ENCODE peak calls at places on chromosomes 1 and 21, in four cellular contexts. One of them, this sample, is unnamed.

GRCh38 chr1:41833519-41834000 is 85.2 kb downstream of the HIVEP3 start:
- DNase-seq in IMR-90: no peak
- DNase-seq in CD8-positive, alpha-beta T cell: no peak
- DNase-seq in spleen: no peak
- DNase-seq in this sample: no peak

GRCh38 chr1:78147031-78147430 is 101.3 kb downstream of the GIPC2 start:
- DNase-seq in IMR-90: no peak
- DNase-seq in CD8-positive, alpha-beta T cell: no peak
- DNase-seq in spleen: no peak
- DNase-seq in this sample: no peak

GRCh38 chr1:35707253-35708178 is 11.2 kb downstream of the C1orf216 start:
- DNase-seq in IMR-90: no peak
- DNase-seq in CD8-positive, alpha-beta T cell: peak; percentile 21
- DNase-seq in spleen: no peak
- DNase-seq in this sample: peak; percentile 58

GRCh38 chr1:209747580-209748262 is 8.1 kb upstream of the TRAF3IP3 start:
- DNase-seq in IMR-90: peak; percentile 89
- DNase-seq in CD8-positive, alpha-beta T cell: peak; percentile 83
- DNase-seq in spleen: peak; percentile 97
- DNase-seq in this sample: peak; percentile 96

GRCh38 chr1:107776898-107777663 is 187.9 kb downstream of the VAV3 start:
- DNase-seq in IMR-90: no peak
- DNase-seq in CD8-positive, alpha-beta T cell: no peak
- DNase-seq in spleen: no peak
- DNase-seq in this sample: no peak

GRCh38 chr1:43435146-43436145 is 18.3 kb downstream of the HYI start:
- DNase-seq in IMR-90: peak; percentile 57
- DNase-seq in CD8-positive, alpha-beta T cell: no peak
- DNase-seq in spleen: peak; percentile 40
- DNase-seq in this sample: no peak

GRCh38 chr1:243345205-243345604 is 89.4 kb downstream of the SDCCAG8 start:
- DNase-seq in IMR-90: peak; percentile 3
- DNase-seq in CD8-positive, alpha-beta T cell: no peak
- DNase-seq in spleen: no peak
- DNase-seq in this sample: no peak

GRCh38 chr1:67942269-67942668 is 108.2 kb downstream of the DIRAS3 start:
- DNase-seq in IMR-90: peak; percentile 22
- DNase-seq in CD8-positive, alpha-beta T cell: no peak
- DNase-seq in spleen: no peak
- DNase-seq in this sample: no peak

GRCh38 chr1:16078925-16079656 is 5.6 kb upstream of the FAM131C start:
- DNase-seq in IMR-90: peak; percentile 60
- DNase-seq in CD8-positive, alpha-beta T cell: peak; percentile 76
- DNase-seq in spleen: peak; percentile 86
- DNase-seq in this sample: peak; percentile 86

GRCh38 chr1:39609618-39610331 is 29.7 kb downstream of the HEYL start:
- DNase-seq in IMR-90: no peak
- DNase-seq in CD8-positive, alpha-beta T cell: peak; percentile 79
- DNase-seq in spleen: peak; percentile 91
- DNase-seq in this sample: peak; percentile 68

GRCh38 chr1:27575861-27576331 is 28.0 kb downstream of the AHDC1 start:
- DNase-seq in IMR-90: no peak
- DNase-seq in CD8-positive, alpha-beta T cell: no peak
- DNase-seq in spleen: peak; percentile 87
- DNase-seq in this sample: peak; percentile 56

GRCh38 chr1:32336963-32337675 is 1.1 kb upstream of the MARCKSL1 start:
- DNase-seq in IMR-90: peak; percentile 47
- DNase-seq in CD8-positive, alpha-beta T cell: peak; percentile 51
- DNase-seq in spleen: peak; percentile 93
- DNase-seq in this sample: peak; percentile 80

GRCh38 chr1:40363721-40364120 is 9.8 kb upstream of the SMAP2 start:
- DNase-seq in IMR-90: no peak
- DNase-seq in CD8-positive, alpha-beta T cell: no peak
- DNase-seq in spleen: no peak
- DNase-seq in this sample: no peak

GRCh38 chr21:46038871-46039397 is 57.4 kb downstream of the COL6A1 start:
- DNase-seq in IMR-90: peak; percentile 83
- DNase-seq in CD8-positive, alpha-beta T cell: no peak
- DNase-seq in spleen: peak; percentile 85
- DNase-seq in this sample: peak; percentile 66

GRCh38 chr1:90761156-90761555 is 44.1 kb upstream of the BARHL2 start:
- DNase-seq in IMR-90: no peak
- DNase-seq in CD8-positive, alpha-beta T cell: no peak
- DNase-seq in spleen: no peak
- DNase-seq in this sample: no peak

GRCh38 chr1:24688621-24689195 is 45.6 kb downstream of the SRRM1 start:
- DNase-seq in IMR-90: peak; percentile 61
- DNase-seq in CD8-positive, alpha-beta T cell: peak; percentile 58
- DNase-seq in spleen: peak; percentile 86
- DNase-seq in this sample: no peak

GRCh38 chr1:175978476-175978875 is 228.6 kb downstream of the COP1 start:
- DNase-seq in IMR-90: peak; percentile 34
- DNase-seq in CD8-positive, alpha-beta T cell: no peak
- DNase-seq in spleen: no peak
- DNase-seq in this sample: no peak

GRCh38 chr1:30923597-30923996 is 15.0 kb upstream of the SDC3 start:
- DNase-seq in IMR-90: no peak
- DNase-seq in CD8-positive, alpha-beta T cell: no peak
- DNase-seq in spleen: no peak
- DNase-seq in this sample: no peak

GRCh38 chr1:47411441-47411840 is 4.6 kb upstream of the FOXE3 start:
- DNase-seq in IMR-90: peak; percentile 61
- DNase-seq in CD8-positive, alpha-beta T cell: no peak
- DNase-seq in spleen: no peak
- DNase-seq in this sample: no peak

GRCh38 chr1:224751547-224752311 is 135.6 kb downstream of the CNIH3 start:
- DNase-seq in IMR-90: no peak
- DNase-seq in CD8-positive, alpha-beta T cell: no peak
- DNase-seq in spleen: no peak
- DNase-seq in this sample: no peak

GRCh38 chr1:224745924-224746323 is 129.8 kb downstream of the CNIH3 start:
- DNase-seq in IMR-90: no peak
- DNase-seq in CD8-positive, alpha-beta T cell: no peak
- DNase-seq in spleen: no peak
- DNase-seq in this sample: no peak

GRCh38 chr1:224744521-224744920 is 128.4 kb downstream of the CNIH3 start:
- DNase-seq in IMR-90: no peak
- DNase-seq in CD8-positive, alpha-beta T cell: no peak
- DNase-seq in spleen: no peak
- DNase-seq in this sample: no peak

GRCh38 chr1:224745388-224745787 is 129.3 kb downstream of the CNIH3 start:
- DNase-seq in IMR-90: no peak
- DNase-seq in CD8-positive, alpha-beta T cell: no peak
- DNase-seq in spleen: no peak
- DNase-seq in this sample: no peak

DNA sequence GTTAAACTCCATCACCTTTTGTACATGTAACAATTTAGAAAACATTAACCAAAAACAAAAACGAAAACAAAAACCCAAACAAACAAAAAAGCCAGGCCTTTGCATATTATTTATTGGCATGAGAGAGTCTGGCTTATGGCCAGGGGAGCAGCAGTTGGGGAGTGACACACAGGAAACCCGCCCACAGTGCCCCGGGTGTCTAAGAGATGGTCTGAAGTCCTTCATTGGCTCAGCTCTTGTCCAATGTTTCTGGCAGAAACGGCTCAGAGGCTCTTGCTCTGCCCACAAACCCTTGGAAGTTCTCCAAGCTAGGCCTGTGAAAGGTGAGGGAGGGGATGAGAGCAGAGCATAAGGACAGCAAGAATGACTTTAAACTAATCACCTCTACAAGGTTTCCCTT is 131.5 kb downstream of the CNIH3 start:
- DNase-seq in IMR-90: peak; percentile 29
- DNase-seq in CD8-positive, alpha-beta T cell: no peak
- DNase-seq in spleen: no peak
- DNase-seq in this sample: no peak
- H3K4me1 ChIP-seq in IMR-90: no peaks in the 10 kb centered on the region
- H3K4me1 ChIP-seq in CD8-positive, alpha-beta T cell: peaks cover 12% of the 10 kb centered on the region
- H3K4me1 ChIP-seq in spleen: peaks cover 4% of the 10 kb centered on the region
- H3K4me1 ChIP-seq in this sample: no peaks in the 10 kb centered on the region

DNA sequence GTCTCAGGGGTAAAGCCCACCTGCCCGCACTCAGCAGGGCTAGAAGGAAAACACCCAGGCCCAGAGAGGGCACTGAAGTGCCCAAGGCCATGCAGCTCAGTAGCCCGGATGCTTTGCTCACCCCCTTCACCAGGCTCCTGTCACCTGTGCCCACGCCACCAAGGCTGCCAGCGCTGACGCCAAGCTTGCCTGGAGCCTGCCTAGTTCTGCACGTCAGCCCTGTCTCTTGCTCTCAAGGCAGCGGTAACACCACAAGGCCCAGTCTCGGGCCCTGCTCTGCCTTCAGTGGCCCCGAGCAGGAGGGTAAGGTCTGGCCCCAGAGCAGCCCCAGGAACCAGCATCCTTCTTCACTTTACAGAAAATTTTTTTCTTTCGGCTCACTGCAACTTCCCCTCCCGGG is 7.7 kb downstream of the TMEM63A start:
- DNase-seq in IMR-90: no peak
- DNase-seq in CD8-positive, alpha-beta T cell: no peak
- DNase-seq in spleen: peak; percentile 63
- DNase-seq in this sample: no peak
- H3K4me1 ChIP-seq in IMR-90: no peaks in the 10 kb centered on the region
- H3K4me1 ChIP-seq in CD8-positive, alpha-beta T cell: peaks cover 54% of the 10 kb centered on the region
- H3K4me1 ChIP-seq in spleen: peaks cover 45% of the 10 kb centered on the region
- H3K4me1 ChIP-seq in this sample: peaks cover 38% of the 10 kb centered on the region

DNA sequence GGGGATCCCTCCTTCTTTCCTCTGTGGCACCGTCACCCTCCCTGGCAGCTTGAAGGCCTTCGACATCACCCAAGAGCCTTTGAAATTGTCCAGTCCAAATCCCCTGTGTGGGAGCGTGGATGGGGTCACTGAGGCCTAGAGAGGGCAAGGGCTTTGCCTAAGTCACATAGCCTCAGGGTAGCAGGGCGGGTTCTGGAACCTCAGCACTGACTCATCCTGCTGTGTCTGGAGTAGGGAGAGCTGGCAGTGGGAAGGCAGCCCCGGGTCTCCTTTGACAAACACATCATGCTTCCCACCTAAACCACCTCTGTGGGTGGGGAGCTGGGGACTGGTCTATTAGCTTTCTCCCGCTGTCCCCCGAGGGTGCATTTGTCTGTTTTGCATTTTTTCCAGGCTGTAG is 76.8 kb upstream of the POU3F1 start:
- DNase-seq in IMR-90: no peak
- DNase-seq in CD8-positive, alpha-beta T cell: no peak
- DNase-seq in spleen: no peak
- DNase-seq in this sample: no peak
- H3K4me1 ChIP-seq in IMR-90: no peaks in the 10 kb centered on the region
- H3K4me1 ChIP-seq in CD8-positive, alpha-beta T cell: no peaks in the 10 kb centered on the region
- H3K4me1 ChIP-seq in spleen: no peaks in the 10 kb centered on the region
- H3K4me1 ChIP-seq in this sample: no peaks in the 10 kb centered on the region

DNA sequence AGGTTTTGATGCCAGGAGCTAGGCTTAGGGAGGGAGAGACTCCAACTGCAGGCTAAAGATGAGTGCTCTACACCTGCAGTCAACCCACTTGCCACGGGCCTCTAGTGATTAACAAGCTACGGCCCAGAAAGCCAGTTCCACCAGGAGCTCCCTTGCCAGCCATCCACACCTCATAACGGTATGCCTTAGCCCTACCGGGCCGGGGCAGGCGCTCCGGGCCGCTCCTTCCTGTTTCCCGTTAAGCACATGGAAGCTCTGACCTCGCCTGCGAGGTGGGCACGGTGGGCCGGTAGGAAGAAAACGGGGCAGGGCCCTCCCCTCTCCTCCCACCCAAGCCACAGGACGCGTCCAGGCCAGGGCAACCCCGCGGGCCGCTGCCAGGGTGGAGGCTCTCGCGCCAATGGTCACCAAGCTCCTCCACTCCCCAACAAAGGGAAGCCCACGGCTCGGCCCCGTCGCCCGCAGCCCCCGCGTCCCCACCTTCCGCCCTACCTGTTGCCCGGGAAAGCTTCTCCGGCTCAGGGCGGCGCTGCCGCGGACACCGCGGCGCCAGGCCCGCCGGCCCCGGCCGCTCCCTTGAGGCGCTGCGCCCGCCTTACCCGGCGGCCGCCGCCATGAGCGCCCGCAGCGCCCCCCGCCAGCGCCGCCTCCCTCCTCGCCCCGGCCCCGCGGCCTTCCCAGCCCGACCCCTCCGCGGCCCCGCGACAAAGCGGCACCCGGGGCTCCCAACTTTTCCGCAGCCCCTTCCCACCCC is 632 bp downstream of the CERS2 start:
- DNase-seq in IMR-90: no peak
- DNase-seq in CD8-positive, alpha-beta T cell: peak; percentile 47
- DNase-seq in spleen: peak; percentile 90
- DNase-seq in this sample: peak; percentile 58
- H3K4me1 ChIP-seq in IMR-90: peaks cover 36% of the 10 kb centered on the region
- H3K4me1 ChIP-seq in CD8-positive, alpha-beta T cell: peaks cover 64% of the 10 kb centered on the region
- H3K4me1 ChIP-seq in spleen: peaks cover 84% of the 10 kb centered on the region
- H3K4me1 ChIP-seq in this sample: peaks cover 46% of the 10 kb centered on the region

GRCh38 chr1:225845633-225846259 is 35.8 kb downstream of the EPHX1 start:
- DNase-seq in IMR-90: peak; percentile 75
- DNase-seq in CD8-positive, alpha-beta T cell: peak; percentile 27
- DNase-seq in spleen: peak; percentile 84
- DNase-seq in this sample: peak; percentile 70

GRCh38 chr1:225849905-225850304 is 32.3 kb downstream of the TMEM63A start:
- DNase-seq in IMR-90: no peak
- DNase-seq in CD8-positive, alpha-beta T cell: peak; percentile 57
- DNase-seq in spleen: peak; percentile 88
- DNase-seq in this sample: peak; percentile 68

GRCh38 chr1:225846331-225847310 is 35.6 kb downstream of the TMEM63A start:
- DNase-seq in IMR-90: no peak
- DNase-seq in CD8-positive, alpha-beta T cell: no peak
- DNase-seq in spleen: peak; percentile 73
- DNase-seq in this sample: no peak

GRCh38 chr1:225848044-225848955 is 33.9 kb downstream of the TMEM63A start:
- DNase-seq in IMR-90: peak; percentile 56
- DNase-seq in CD8-positive, alpha-beta T cell: peak; percentile 50
- DNase-seq in spleen: peak; percentile 84
- DNase-seq in this sample: peak; percentile 51

DNA sequence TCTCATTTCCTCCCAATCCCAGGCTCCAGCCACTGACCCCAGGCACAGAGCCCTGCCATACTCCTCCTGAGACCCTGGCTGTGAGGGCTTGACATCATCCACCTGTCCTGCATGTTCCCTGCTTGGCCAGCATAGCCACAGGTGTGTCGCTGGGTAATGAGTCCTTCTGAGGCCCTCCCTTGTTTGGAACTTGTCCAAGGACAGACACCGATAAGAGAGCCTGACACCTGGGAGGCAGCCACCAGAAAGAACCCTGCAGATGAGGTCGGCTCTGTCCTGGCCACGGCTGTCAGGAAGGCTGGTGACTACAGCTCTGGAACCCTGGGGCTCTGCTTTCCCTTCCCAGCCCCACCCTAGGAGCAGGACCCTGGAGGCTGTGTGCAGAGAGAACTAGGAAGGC is 34.6 kb downstream of the TMEM63A start:
- DNase-seq in IMR-90: no peak
- DNase-seq in CD8-positive, alpha-beta T cell: no peak
- DNase-seq in spleen: peak; percentile 77
- DNase-seq in this sample: peak; percentile 71
- H3K4me1 ChIP-seq in IMR-90: peaks cover 3% of the 10 kb centered on the region
- H3K4me1 ChIP-seq in CD8-positive, alpha-beta T cell: peaks cover 64% of the 10 kb centered on the region
- H3K4me1 ChIP-seq in spleen: peaks cover 58% of the 10 kb centered on the region
- H3K4me1 ChIP-seq in this sample: peaks cover 14% of the 10 kb centered on the region

This sample was measured in mucosa of descending colon.